ENCODE peak calls at places on chromosomes 12 and 14, in six cellular contexts. One of them, this sample, is unnamed.

GRCh38 chr14:101064718-101065117 is 161.2 kb upstream of the RTL1 start:
- DNase-seq in IMR-90: no peak
- DNase-seq in HepG2: no peak
- DNase-seq in GM12878: no peak
- DNase-seq in K562: no peak
- DNase-seq in A549: no peak
- DNase-seq in this sample: no peak

GRCh38 chr14:40697221-40697620 is 909.5 kb upstream of the LRFN5 start:
- DNase-seq in HepG2: no peak
- DNase-seq in IMR-90: no peak
- DNase-seq in A549: no peak
- DNase-seq in GM12878: no peak
- DNase-seq in K562: no peak
- DNase-seq in this sample: no peak

GRCh38 chr12:80364056-80364455 is 80.0 kb upstream of the PTPRQ start:
- DNase-seq in HepG2: no peak
- DNase-seq in GM12878: no peak
- DNase-seq in A549: no peak
- DNase-seq in K562: no peak
- DNase-seq in IMR-90: peak; percentile 10
- DNase-seq in this sample: no peak

GRCh38 chr14:77303417-77304156 is 17.1 kb downstream of the POMT2 start:
- DNase-seq in K562: peak; percentile 44
- DNase-seq in A549: peak; percentile 92
- DNase-seq in GM12878: no peak
- DNase-seq in HepG2: peak; percentile 89
- DNase-seq in IMR-90: peak; percentile 97
- DNase-seq in this sample: no peak

GRCh38 chr12:81499809-81500208 is 259.3 kb downstream of the PPFIA2 start:
- DNase-seq in GM12878: no peak
- DNase-seq in A549: no peak
- DNase-seq in IMR-90: no peak
- DNase-seq in K562: no peak
- DNase-seq in HepG2: no peak
- DNase-seq in this sample: no peak

GRCh38 chr14:25303934-25304333 is 254.0 kb upstream of the STXBP6 start:
- DNase-seq in GM12878: no peak
- DNase-seq in K562: no peak
- DNase-seq in A549: no peak
- DNase-seq in IMR-90: no peak
- DNase-seq in HepG2: no peak
- DNase-seq in this sample: no peak

GRCh38 chr12:74794522-74794921 is 256.9 kb downstream of the ATXN7L3B start:
- DNase-seq in A549: no peak
- DNase-seq in IMR-90: no peak
- DNase-seq in HepG2: no peak
- DNase-seq in K562: no peak
- DNase-seq in GM12878: no peak
- DNase-seq in this sample: no peak

GRCh38 chr14:103705524-103706284 is 9.5 kb downstream of the XRCC3 start:
- DNase-seq in K562: no peak
- DNase-seq in GM12878: no peak
- DNase-seq in IMR-90: no peak
- DNase-seq in A549: no peak
- DNase-seq in HepG2: no peak
- DNase-seq in this sample: no peak

GRCh38 chr14:76227450-76228050 is 75.8 kb downstream of the GPATCH2L start:
- DNase-seq in IMR-90: peak; percentile 90
- DNase-seq in HepG2: no peak
- DNase-seq in A549: no peak
- DNase-seq in K562: no peak
- DNase-seq in GM12878: no peak
- DNase-seq in this sample: no peak

GRCh38 chr12:120126635-120127005 is 10.1 kb upstream of the RAB35 start:
- DNase-seq in A549: no peak
- DNase-seq in GM12878: no peak
- DNase-seq in HepG2: no peak
- DNase-seq in K562: no peak
- DNase-seq in IMR-90: peak; percentile 42
- DNase-seq in this sample: no peak

GRCh38 chr14:93059917-93060545 is 55.7 kb downstream of the ITPK1 start:
- DNase-seq in K562: no peak
- DNase-seq in HepG2: no peak
- DNase-seq in GM12878: no peak
- DNase-seq in A549: no peak
- DNase-seq in IMR-90: no peak
- DNase-seq in this sample: no peak

GRCh38 chr14:77709412-77709811 is 1.5 kb downstream of the SLIRP start:
- DNase-seq in IMR-90: no peak
- DNase-seq in HepG2: peak; percentile 13
- DNase-seq in K562: no peak
- DNase-seq in A549: no peak
- DNase-seq in GM12878: no peak
- DNase-seq in this sample: no peak

DNA sequence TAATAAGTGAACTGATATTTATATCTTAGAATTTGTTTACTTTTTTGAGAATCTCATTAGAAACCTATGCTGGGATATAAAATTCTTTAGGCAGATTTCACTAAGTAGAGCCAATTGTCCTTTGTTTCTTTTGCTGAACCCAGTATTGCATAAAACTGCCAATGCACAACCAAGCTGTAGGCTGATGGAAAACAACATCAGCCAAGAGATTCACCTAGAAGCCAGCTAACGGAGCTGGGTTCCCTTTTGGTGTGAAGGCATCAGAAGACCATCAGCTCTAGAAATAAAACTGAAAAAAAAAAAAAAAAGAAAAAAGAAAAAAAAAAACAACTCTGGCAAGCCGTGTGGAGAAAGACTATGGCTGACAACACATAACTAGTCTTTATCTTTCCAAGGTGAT is 328.1 kb upstream of the PDE3A start:
- DNase-seq in K562: no peak
- DNase-seq in GM12878: no peak
- DNase-seq in IMR-90: no peak
- DNase-seq in A549: no peak
- DNase-seq in HepG2: no peak
- DNase-seq in this sample: no peak
- TF ChIP-seq BHLHE40 in K562: no peak
- TF ChIP-seq BHLHE40 in GM12878: no peak
- TF ChIP-seq BHLHE40 in IMR-90: no peak
- TF ChIP-seq BHLHE40 in A549: no peak
- TF ChIP-seq BHLHE40 in HepG2: no peak
- TF ChIP-seq BHLHE40 in this sample: no peak

DNA sequence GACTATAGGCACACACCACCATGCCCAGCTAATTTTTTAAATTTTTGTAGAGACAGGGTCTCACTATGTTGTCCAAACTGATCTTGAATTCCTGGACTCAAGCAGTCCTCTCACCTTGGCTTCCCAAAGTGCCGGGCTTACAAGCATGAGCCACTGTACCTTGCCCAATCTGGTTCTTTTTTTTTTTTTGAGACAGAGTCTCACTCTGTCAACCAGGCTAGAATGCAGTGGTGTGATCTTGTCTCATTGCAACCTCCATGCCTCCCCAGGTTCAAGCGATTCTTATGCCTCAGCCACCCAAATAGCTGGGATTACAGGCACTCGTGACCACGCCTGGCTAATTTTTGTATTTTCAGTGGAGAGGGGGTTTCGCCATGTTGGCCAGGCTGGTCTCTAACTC is 15.4 kb downstream of the MRPL42 start:
- DNase-seq in A549: no peak
- DNase-seq in IMR-90: no peak
- DNase-seq in HepG2: no peak
- DNase-seq in GM12878: no peak
- DNase-seq in K562: no peak
- DNase-seq in this sample: no peak
- TF ChIP-seq BHLHE40 in A549: no peak
- TF ChIP-seq BHLHE40 in IMR-90: no peak
- TF ChIP-seq BHLHE40 in HepG2: no peak
- TF ChIP-seq BHLHE40 in GM12878: no peak
- TF ChIP-seq BHLHE40 in K562: no peak
- TF ChIP-seq BHLHE40 in this sample: no peak

GRCh38 chr14:21155963-21156362 is at the start of gene OR5AU1:
- DNase-seq in IMR-90: no peak
- DNase-seq in GM12878: no peak
- DNase-seq in HepG2: no peak
- DNase-seq in A549: no peak
- DNase-seq in K562: no peak
- DNase-seq in this sample: no peak

GRCh38 chr14:21163721-21164120 is 7.9 kb upstream of the OR5AU1 start:
- DNase-seq in HepG2: no peak
- DNase-seq in IMR-90: no peak
- DNase-seq in GM12878: no peak
- DNase-seq in A549: no peak
- DNase-seq in K562: no peak
- DNase-seq in this sample: no peak

GRCh38 chr14:21160061-21160610 is 4.3 kb upstream of the OR5AU1 start:
- DNase-seq in A549: no peak
- DNase-seq in IMR-90: no peak
- DNase-seq in K562: no peak
- DNase-seq in GM12878: no peak
- DNase-seq in HepG2: no peak
- DNase-seq in this sample: no peak
- TF ChIP-seq BHLHE40 in A549: no peak
- TF ChIP-seq BHLHE40 in IMR-90: no peak
- TF ChIP-seq BHLHE40 in K562: no peak
- TF ChIP-seq BHLHE40 in GM12878: no peak
- TF ChIP-seq BHLHE40 in HepG2: no peak
- TF ChIP-seq BHLHE40 in this sample: no peak

GRCh38 chr14:59060841-59061240 is 127.6 kb upstream of the DAAM1 start:
- DNase-seq in K562: no peak
- DNase-seq in IMR-90: no peak
- DNase-seq in GM12878: no peak
- DNase-seq in A549: no peak
- DNase-seq in HepG2: no peak
- DNase-seq in this sample: no peak

GRCh38 chr14:59061292-59061691 is 127.2 kb upstream of the DAAM1 start:
- DNase-seq in IMR-90: no peak
- DNase-seq in GM12878: no peak
- DNase-seq in K562: no peak
- DNase-seq in HepG2: no peak
- DNase-seq in A549: no peak
- DNase-seq in this sample: no peak

GRCh38 chr14:59055439-59056045 is 132.9 kb upstream of the DAAM1 start:
- DNase-seq in HepG2: peak; percentile 21
- DNase-seq in GM12878: peak; percentile 7
- DNase-seq in A549: peak; percentile 21
- DNase-seq in IMR-90: peak; percentile 72
- DNase-seq in K562: peak; percentile 20
- DNase-seq in this sample: peak; percentile 62
- TF ChIP-seq BHLHE40 in HepG2: no peak
- TF ChIP-seq BHLHE40 in GM12878: no peak
- TF ChIP-seq BHLHE40 in A549: no peak
- TF ChIP-seq BHLHE40 in IMR-90: no peak
- TF ChIP-seq BHLHE40 in K562: no peak
- TF ChIP-seq BHLHE40 in this sample: no peak

GRCh38 chr12:108098374-108098773 is 30.7 kb upstream of the WSCD2 start:
- DNase-seq in HepG2: no peak
- DNase-seq in K562: no peak
- DNase-seq in IMR-90: no peak
- DNase-seq in GM12878: no peak
- DNase-seq in A549: no peak
- DNase-seq in this sample: no peak

GRCh38 chr12:108097160-108097911 is 31.8 kb upstream of the WSCD2 start:
- DNase-seq in A549: no peak
- DNase-seq in IMR-90: no peak
- DNase-seq in GM12878: no peak
- DNase-seq in K562: no peak
- DNase-seq in HepG2: no peak
- DNase-seq in this sample: no peak

GRCh38 chr12:108099778-108100177 is 29.3 kb upstream of the WSCD2 start:
- DNase-seq in K562: no peak
- DNase-seq in HepG2: no peak
- DNase-seq in IMR-90: no peak
- DNase-seq in GM12878: no peak
- DNase-seq in A549: no peak
- DNase-seq in this sample: no peak

GRCh38 chr12:108101605-108102175 is 27.4 kb upstream of the WSCD2 start:
- DNase-seq in A549: no peak
- DNase-seq in IMR-90: no peak
- DNase-seq in GM12878: no peak
- DNase-seq in HepG2: no peak
- DNase-seq in K562: no peak
- DNase-seq in this sample: no peak

DNA sequence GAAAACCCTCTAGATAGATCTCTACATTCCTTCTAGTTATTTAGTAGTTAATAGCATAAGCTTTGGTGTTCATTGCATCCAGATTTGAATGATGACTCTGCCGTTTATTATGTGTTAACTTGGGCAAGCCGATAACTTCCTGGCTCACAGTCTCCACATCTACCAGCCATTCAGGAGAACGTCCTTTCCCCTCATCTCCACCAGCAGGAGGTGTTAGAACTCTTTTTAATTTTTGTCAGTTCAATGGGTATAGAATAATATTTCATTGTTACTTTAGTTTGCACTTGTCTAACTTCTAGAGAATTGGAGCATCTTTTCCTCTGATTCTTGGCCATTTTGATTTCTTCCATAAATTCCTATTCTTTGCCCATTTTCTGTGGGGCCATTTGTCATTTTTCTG is 30.0 kb upstream of the WSCD2 start:
- DNase-seq in HepG2: no peak
- DNase-seq in K562: peak; percentile 58
- DNase-seq in GM12878: no peak
- DNase-seq in A549: no peak
- DNase-seq in IMR-90: no peak
- DNase-seq in this sample: no peak
- TF ChIP-seq BHLHE40 in HepG2: no peak
- TF ChIP-seq BHLHE40 in K562: no peak
- TF ChIP-seq BHLHE40 in GM12878: no peak
- TF ChIP-seq BHLHE40 in A549: no peak
- TF ChIP-seq BHLHE40 in IMR-90: no peak
- TF ChIP-seq BHLHE40 in this sample: no peak

GRCh38 chr12:19978193-19978592 is 390.1 kb upstream of the PDE3A start:
- DNase-seq in HepG2: no peak
- DNase-seq in GM12878: no peak
- DNase-seq in IMR-90: peak; percentile 97
- DNase-seq in A549: no peak
- DNase-seq in K562: no peak
- DNase-seq in this sample: no peak
- TF ChIP-seq BHLHE40 in HepG2: no peak
- TF ChIP-seq BHLHE40 in GM12878: no peak
- TF ChIP-seq BHLHE40 in IMR-90: no peak
- TF ChIP-seq BHLHE40 in A549: no peak
- TF ChIP-seq BHLHE40 in K562: no peak
- TF ChIP-seq BHLHE40 in this sample: no peak

GRCh38 chr12:68856510-68856909 is 48.5 kb downstream of the MDM2 start:
- DNase-seq in A549: no peak
- DNase-seq in K562: no peak
- DNase-seq in GM12878: no peak
- DNase-seq in HepG2: no peak
- DNase-seq in IMR-90: no peak
- DNase-seq in this sample: no peak
- TF ChIP-seq BHLHE40 in A549: no peak
- TF ChIP-seq BHLHE40 in K562: no peak
- TF ChIP-seq BHLHE40 in GM12878: no peak
- TF ChIP-seq BHLHE40 in HepG2: no peak
- TF ChIP-seq BHLHE40 in IMR-90: no peak
- TF ChIP-seq BHLHE40 in this sample: no peak

This sample was measured in HEK293T.